ENCODE peak calls at places on chromosomes 16 and 17, in five cellular contexts. A is NCI-H460, P is tibial artery, X is EL, H is NCI-H2081. C is an unnamed sample.

GRCh38 chr17:8160741-8161221 is 2.0 kb downstream of the VAMP2 start:
- DNase-seq in X (no peak), P (no peak), A (no peak), H (no peak), C (peak; percentile 12)

GRCh38 chr17:51152766-51153209 is 571 bp upstream of the NME1 start:
- DNase-seq in P (no peak), A (no peak), H (no peak), X (peak; percentile 44), C (no peak)

GRCh38 chr16:77585379-77585778 is 136.9 kb upstream of the NUDT7 start:
- DNase-seq in H (no peak), X (no peak), P (no peak), A (no peak), C (no peak)

GRCh38 chr16:13702614-13703013 is 217.3 kb upstream of the ERCC4 start:
- DNase-seq in H (no peak), A (no peak), X (no peak), P (peak; percentile 24), C (no peak)

GRCh38 chr17:61260061-61260797 is 139.4 kb upstream of the TBX2 start:
- DNase-seq in X (peak; percentile 13), P (no peak), H (no peak), A (peak; percentile 98), C (no peak)

GRCh38 chr16:16045879-16046278 is 96.5 kb downstream of the ABCC1 start:
- DNase-seq in H (no peak), A (no peak), P (no peak), X (no peak), C (no peak)

GRCh38 chr17:1298616-1299015 is 19.2 kb downstream of the TRARG1 start:
- DNase-seq in P (no peak), A (no peak), X (no peak), H (no peak), C (no peak)

GRCh38 chr17:55743103-55743679 is 7.7 kb upstream of the PCTP start:
- DNase-seq in X (peak; percentile 18), A (no peak), P (no peak), H (no peak), C (no peak)

GRCh38 chr17:73371285-73371684 is 59.5 kb upstream of the CDC42EP4 start:
- DNase-seq in X (peak; percentile 83), H (no peak), A (no peak), P (no peak), C (no peak)

GRCh38 chr16:79628501-79628975 is 28.0 kb upstream of the MAF start:
- DNase-seq in X (peak; percentile 25), A (no peak), P (no peak), H (no peak), C (no peak)

GRCh38 chr16:2919511-2920255 is 8.0 kb downstream of the FLYWCH1 start:
- DNase-seq in X (peak; percentile 63), A (peak; percentile 68), P (peak; percentile 65), H (peak; percentile 62), C (peak; percentile 43)

GRCh38 chr17:59154335-59154720 is 658 bp downstream of the SKA2 start:
- DNase-seq in X (peak; percentile 61), P (peak; percentile 40), A (no peak), H (peak; percentile 56), C (peak; percentile 28)

GRCh38 chr17:16398270-16399267 is 16.8 kb upstream of the TRPV2 start:
- DNase-seq in H (no peak), P (no peak), X (no peak), A (no peak), C (no peak)

C was measured in psoas muscle.